ENCODE peak calls at places on chromosomes 13 and 19, in four cellular contexts. S is adipocyte; F is activated T-helper 1 cell treated with anti-CD3 and anti-CD28 coated beads, Interleukin-12 subunit alpha, Interleukin-12 subunit beta, Interleukin-2, Interleukin-4 antibody, amounts not matched to agents 30 ng/mL and 10 ng/mL and 1 ng/mL, durations not matched to agents 14 hours and 24 hours and 36 hours; V is A172. U is an unnamed sample.

GRCh38 chr19:35704218-35704617 is at the start of gene ZBTB32:
- DNase-seq in S (peak), V (no peak), F (no peak), U (no peak)

GRCh38 chr19:2207991-2208860 is 27.9 kb downstream of the PLEKHJ1 start:
- DNase-seq in F (no peak), S (peak), V (peak), U (no peak)

GRCh38 chr19:54190942-54191670 is at the start of gene TSEN34:
- DNase-seq in F (peak), V (peak), S (peak), U (peak)

GRCh38 chr19:1249298-1249989 is 1.1 kb downstream of the MIDN start:
- DNase-seq in F (peak), V (peak), S (peak), U (peak)

GRCh38 chr19:18007939-18008673 is at the start of gene ARRDC2:
- DNase-seq in V (peak), S (peak), F (peak), U (peak)

GRCh38 chr13:48456546-48456945 is 43.6 kb upstream of the LPAR6 start:
- DNase-seq in S (no peak), F (no peak), V (no peak), U (no peak)

GRCh38 chr13:23921451-23921888 is 24.2 kb upstream of the C1QTNF9B start:
- DNase-seq in F (peak), S (peak), V (peak), U (no peak)

GRCh38 chr19:35271546-35271945 is 2.8 kb downstream of the USF2 start:
- DNase-seq in V (no peak), F (no peak), S (no peak), U (no peak)

GRCh38 chr19:40223135-40223822 is 3.2 kb downstream of the CCNP start:
- DNase-seq in V (no peak), F (no peak), S (no peak), U (peak)